ENCODE peak calls at places on chromosome 16, in eight cellular contexts. O is SK-N-SH, X is K562, Y is IMR-90, D is A549, I is WTC11, E is GM12878, V is HepG2. C is an unnamed sample.

GRCh38 chr16:27387724-27388123 is 14.2 kb upstream of the IL21R start:
- DNase-seq in O (no peak), D (no peak), V (no peak), E (peak; percentile 74), I (no peak), Y (no peak), X (no peak), C (no peak)

GRCh38 chr16:19844945-19845641 is 39.6 kb downstream of the GPRC5B start:
- DNase-seq in O (no peak), D (peak; percentile 43), X (peak; percentile 39), I (no peak), V (no peak), Y (peak; percentile 92), E (no peak), C (no peak)

GRCh38 chr16:68450741-68451140 is 2.4 kb upstream of the SMPD3 start:
- DNase-seq in Y (no peak), I (no peak), X (no peak), E (no peak), O (no peak), D (no peak), V (no peak), C (no peak)

GRCh38 chr16:30183961-30184429 is 593 bp downstream of the CORO1A start:
- DNase-seq in V (no peak), D (no peak), Y (no peak), E (peak; percentile 71), I (no peak), X (no peak), O (peak; percentile 44), C (no peak)

GRCh38 chr16:80655751-80656150 is 115.0 kb downstream of the DYNLRB2 start:
- DNase-seq in V (no peak), D (no peak), I (no peak), O (no peak), Y (no peak), E (no peak), X (no peak), C (no peak)

GRCh38 chr16:55853114-55853513 is 20.2 kb upstream of the CES1 start:
- DNase-seq in X (no peak), I (no peak), E (no peak), D (no peak), V (no peak), Y (peak; percentile 26), O (no peak), C (no peak)

GRCh38 chr16:2520784-2521577 is 810 bp downstream of the AMDHD2 start:
- DNase-seq in Y (no peak), E (no peak), D (no peak), I (no peak), X (peak; percentile 80), O (peak; percentile 61), V (peak; percentile 70), C (no peak)

GRCh38 chr16:71537643-71538042 is 11.4 kb downstream of the CHST4 start:
- DNase-seq in D (peak; percentile 64), E (peak; percentile 21), V (peak; percentile 66), Y (peak; percentile 41), O (peak; percentile 36), I (peak; percentile 66), X (peak; percentile 64), C (no peak)

GRCh38 chr16:90002759-90003158 is 16.5 kb downstream of the DBNDD1 start:
- DNase-seq in I (no peak), V (no peak), O (no peak), D (no peak), X (no peak), Y (no peak), E (no peak), C (no peak)

GRCh38 chr16:86805210-86805609 is 226.9 kb downstream of the FOXL1 start:
- DNase-seq in X (no peak), E (no peak), D (no peak), I (no peak), O (no peak), V (no peak), Y (no peak), C (no peak)

DNA sequence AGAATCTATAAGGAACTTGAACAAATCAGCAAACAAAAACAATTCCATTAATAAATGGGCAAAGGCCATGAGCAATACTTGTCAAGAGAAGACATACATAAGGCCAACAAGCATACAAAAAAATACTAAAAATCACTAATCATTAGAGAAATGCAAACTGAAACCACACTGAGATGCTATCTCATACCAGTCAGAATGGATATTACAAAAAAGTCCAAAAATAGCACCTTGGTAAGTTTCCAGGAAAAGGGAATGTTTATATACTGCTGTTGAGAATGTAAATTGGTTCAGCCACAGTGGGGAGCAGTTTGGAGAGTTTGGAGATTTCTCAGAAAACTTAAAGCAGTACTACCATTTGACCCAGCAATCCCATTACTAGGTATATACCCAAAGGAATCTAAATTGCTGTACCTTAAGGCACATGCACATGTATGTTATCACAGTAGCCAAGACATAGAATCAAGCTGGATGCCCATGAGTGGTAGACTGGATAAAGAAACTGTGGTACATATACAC is 467.7 kb downstream of the CDH11 start:
- DNase-seq in D (no peak), E (no peak), V (no peak), X (no peak), I (no peak), O (no peak), Y (peak; percentile 64), C (no peak)
- TF ChIP-seq USF2 in D (no peak), E (no peak), V (no peak), X (no peak), I (no peak), O (no peak), Y (no peak), C (no peak)

GRCh38 chr16:63442246-63442645 is 1406.0 kb upstream of the CDH8 start:
- DNase-seq in Y (no peak), X (no peak), I (no peak), V (no peak), D (no peak), O (no peak), E (no peak), C (no peak)

DNA sequence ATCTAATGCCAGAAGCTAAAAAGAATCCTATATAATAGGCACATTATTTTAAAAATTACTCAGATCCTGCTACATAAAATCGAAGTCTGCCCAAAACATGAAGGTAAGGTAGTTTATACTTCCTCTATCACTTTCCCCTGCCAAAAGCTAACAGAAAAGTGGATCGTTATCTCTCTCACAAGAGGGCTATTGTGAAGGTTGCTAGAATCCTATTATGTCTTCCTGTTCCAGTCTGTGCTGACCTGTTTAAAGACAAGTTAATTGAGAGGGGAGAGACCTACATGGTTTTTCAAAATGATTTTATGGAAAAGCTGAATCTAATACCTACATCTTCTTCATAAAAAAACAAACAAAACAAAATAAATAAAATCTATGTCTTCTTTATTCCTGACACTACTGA is 1410.9 kb upstream of the CDH8 start:
- DNase-seq in V (no peak), X (no peak), O (no peak), D (no peak), E (no peak), I (no peak), Y (no peak), C (no peak)
- TF ChIP-seq USF2 in V (no peak), X (no peak), O (no peak), D (no peak), E (no peak), I (no peak), Y (no peak), C (no peak)

DNA sequence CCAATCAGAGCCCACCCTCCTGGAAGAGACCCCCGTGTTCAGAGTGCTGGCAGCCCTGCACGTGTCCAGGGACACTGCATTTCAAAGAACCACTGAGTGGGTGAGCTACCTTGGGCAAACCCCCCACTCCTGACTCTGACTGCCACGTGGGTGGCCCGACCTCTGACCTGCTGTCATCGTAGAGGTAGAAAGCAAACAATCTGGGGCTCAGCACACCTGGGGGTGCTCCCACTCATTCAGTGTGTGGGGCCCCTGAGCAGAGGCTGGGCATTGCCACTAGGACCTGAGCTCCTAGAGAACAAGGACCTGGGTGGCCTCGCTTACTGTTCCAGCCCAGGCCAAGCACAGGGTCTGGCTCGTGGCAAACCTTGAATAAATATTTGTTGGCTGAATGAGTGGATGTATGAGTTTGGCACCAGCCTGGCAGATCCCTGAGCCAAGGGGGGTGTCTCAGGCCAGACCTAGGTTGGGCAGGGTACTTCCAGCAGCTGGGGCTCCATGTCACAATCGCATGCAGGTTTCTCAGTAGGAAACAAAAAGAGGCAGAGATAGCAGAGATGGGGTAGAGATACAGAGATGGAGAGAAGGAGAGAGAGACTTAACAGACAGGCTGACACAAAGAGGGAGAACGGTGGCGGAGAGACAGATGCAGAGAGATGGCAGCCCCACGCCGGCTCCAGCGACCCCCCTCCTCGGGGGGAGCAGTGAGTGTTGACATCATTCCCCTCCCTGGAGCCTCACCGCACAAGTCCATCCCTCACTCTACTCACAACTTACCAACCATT is 5.4 kb upstream of the DRC7 start:
- DNase-seq in E (no peak), Y (no peak), V (no peak), I (no peak), D (no peak), O (peak; percentile 30), X (peak; percentile 34), C (no peak)
- TF ChIP-seq USF2 in E (no peak), Y (no peak), V (peak; percentile 45), I (no peak), D (no peak), O (no peak), X (no peak), C (no peak)

DNA sequence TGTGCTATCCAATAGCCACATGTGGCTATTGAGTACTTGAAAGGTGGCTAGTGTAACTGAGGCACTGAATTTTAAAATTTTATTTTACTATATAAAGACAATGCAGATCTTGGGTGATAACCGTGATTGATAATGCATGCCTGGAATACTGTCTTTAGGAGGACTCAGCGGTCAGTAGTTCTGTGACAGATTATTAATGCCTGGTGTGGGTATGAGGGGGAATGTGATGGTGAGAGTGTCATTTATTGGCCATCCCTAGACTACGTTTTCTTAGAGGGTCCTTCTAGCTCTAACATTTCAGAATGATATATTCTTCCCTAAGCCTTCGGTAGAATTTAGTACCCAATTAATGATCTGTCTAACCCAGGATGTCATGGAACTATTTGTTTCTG is 157.6 kb downstream of the CPPED1 start:
- DNase-seq in D (no peak), O (no peak), X (no peak), I (no peak), V (no peak), Y (no peak), E (no peak), C (no peak)
- TF ChIP-seq USF2 in D (no peak), O (no peak), X (no peak), I (no peak), V (no peak), Y (no peak), E (no peak), C (no peak)

DNA sequence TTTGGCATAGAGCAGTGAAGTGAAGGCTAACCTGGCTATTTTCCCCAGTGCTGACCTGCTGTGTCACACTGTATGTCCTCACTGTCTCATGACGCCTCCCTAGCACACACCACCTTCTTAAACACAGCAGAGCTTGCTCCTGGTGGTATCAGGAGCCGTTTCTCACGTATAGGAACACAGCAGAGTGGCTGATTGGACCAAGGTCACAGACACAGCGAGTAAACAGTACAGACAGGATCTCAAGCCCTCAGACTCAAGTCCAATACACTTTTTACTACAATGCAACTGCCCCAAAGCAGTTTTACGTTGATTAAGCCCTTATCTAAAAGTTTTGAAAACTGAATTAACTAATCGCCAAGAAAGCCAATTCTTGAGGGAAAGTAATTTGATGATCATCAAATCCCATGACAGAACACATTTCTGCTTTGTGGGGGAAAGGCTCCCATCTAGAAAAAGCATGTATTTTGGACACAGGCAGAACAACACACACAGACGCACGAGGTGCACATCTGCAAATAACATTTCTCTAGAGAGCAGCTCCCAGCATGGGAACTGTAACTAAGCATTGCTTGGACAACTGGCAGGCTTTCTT is 15.2 kb downstream of the ARHGAP17 start:
- DNase-seq in D (peak; percentile 31), O (no peak), I (no peak), V (peak; percentile 89), E (no peak), Y (no peak), X (peak; percentile 49), C (no peak)
- TF ChIP-seq USF2 in D (no peak), O (no peak), I (no peak), V (no peak), E (no peak), Y (no peak), X (no peak), C (no peak)

C was measured in H1.